ENCODE peak calls at places on chromosomes 1 and 21, in five cellular contexts. F is A549, I is KBM-7, A is GM13976, G is sigmoid colon. Z is an unnamed sample.
A peak's percentile ranks its signal among the peaks of the same experiment; 100 is the strongest.

GRCh38 chr1:44636711-44637589 is 37.3 kb downstream of the TMEM53 start:
- DNase-seq in G (no peak), A (no peak), I (no peak), F (no peak), Z (no peak)

GRCh38 chr1:220528679-220529529 is 968 bp downstream of the MARK1 start:
- DNase-seq in A (peak; percentile 23), G (peak; percentile 60), F (no peak), I (no peak), Z (peak; percentile 9)

GRCh38 chr1:246971322-246971721 is 36.5 kb downstream of the ZNF695 start:
- DNase-seq in G (no peak), I (peak; percentile 28), F (peak; percentile 60), A (no peak), Z (no peak)

GRCh38 chr21:8990326-8991087 is 1530.9 kb upstream of the TPTE start:
- DNase-seq in A (no peak), G (peak; percentile 54), F (no peak), I (no peak), Z (no peak)

GRCh38 chr1:112881742-112882127 is 74.3 kb downstream of the SLC16A1 start:
- DNase-seq in A (no peak), I (no peak), F (no peak), G (no peak), Z (no peak)

GRCh38 chr1:29504709-29505410 is 268.5 kb downstream of the PTPRU start:
- DNase-seq in I (no peak), F (no peak), G (no peak), A (no peak), Z (no peak)

GRCh38 chr1:96187027-96187426 is 534.6 kb upstream of the PTBP2 start:
- DNase-seq in A (no peak), F (no peak), G (no peak), I (no peak), Z (no peak)

GRCh38 chr1:165222580-165222979 is 133.9 kb downstream of the LMX1A start:
- DNase-seq in G (no peak), I (no peak), A (no peak), F (no peak), Z (no peak)

GRCh38 chr1:95096218-95096841 is 20.8 kb upstream of the TLCD4 start:
- DNase-seq in F (peak; percentile 23), A (no peak), G (no peak), I (no peak), Z (no peak)

GRCh38 chr1:158951956-158952355 is 20.6 kb downstream of the PYHIN1 start:
- DNase-seq in A (peak; percentile 42), G (no peak), F (no peak), I (no peak), Z (peak; percentile 65)

GRCh38 chr1:1911390-1912041 is 3.5 kb upstream of the CALML6 start:
- DNase-seq in G (peak; percentile 59), F (no peak), A (no peak), I (no peak), Z (no peak)

GRCh38 chr1:24878775-24879742 is 51.0 kb downstream of the RUNX3 start:
- DNase-seq in G (peak; percentile 40), F (no peak), I (no peak), A (no peak), Z (no peak)

GRCh38 chr1:85607126-85607912 is 26.8 kb downstream of the CCN1 start:
- DNase-seq in A (no peak), I (no peak), G (no peak), F (peak; percentile 92), Z (no peak)

GRCh38 chr1:161946071-161946987 is 77.3 kb downstream of the OLFML2B start:
- DNase-seq in I (no peak), G (no peak), F (no peak), A (no peak), Z (no peak)

GRCh38 chr1:211715976-211716375 is 40.6 kb upstream of the NEK2 start:
- DNase-seq in A (no peak), G (no peak), I (no peak), F (no peak), Z (no peak)

GRCh38 chr1:205294914-205295310 is 26.6 kb downstream of the NUAK2 start:
- DNase-seq in I (no peak), G (no peak), F (no peak), A (no peak), Z (no peak)

GRCh38 chr1:147486876-147487656 is 54.2 kb upstream of the BCL9 start:
- DNase-seq in G (no peak), F (no peak), I (no peak), A (no peak), Z (no peak)

GRCh38 chr1:65998763-65999583 is 206.3 kb downstream of the PDE4B start:
- DNase-seq in G (no peak), I (no peak), A (no peak), F (no peak), Z (no peak)

GRCh38 chr21:42276076-42276475 is 39.1 kb downstream of the TFF3 start:
- DNase-seq in A (no peak), I (no peak), F (no peak), G (no peak), Z (no peak)

GRCh38 chr1:92194516-92194915 is 23.2 kb upstream of the C1orf146 start:
- DNase-seq in I (peak; percentile 24), A (no peak), G (no peak), F (no peak), Z (no peak)

GRCh38 chr1:162985816-162986215 is 83.3 kb upstream of the RGS4 start:
- DNase-seq in A (no peak), G (no peak), F (no peak), I (no peak), Z (no peak)

GRCh38 chr1:25566730-25567341 is 23.4 kb downstream of the LDLRAP1 start:
- DNase-seq in F (no peak), A (no peak), G (peak; percentile 89), I (no peak), Z (no peak)

GRCh38 chr1:46131727-46132528 is 501 bp downstream of the PIK3R3 start:
- DNase-seq in I (no peak), A (no peak), G (peak; percentile 65), F (peak; percentile 1), Z (no peak)

GRCh38 chr1:222459652-222460051 is 88.3 kb downstream of the HHIPL2 start:
- DNase-seq in I (no peak), A (no peak), F (no peak), G (no peak), Z (no peak)

GRCh38 chr1:11925938-11926292 is 312 bp downstream of the KIAA2013 start:
- DNase-seq in F (no peak), I (no peak), G (no peak), A (no peak), Z (no peak)

GRCh38 chr1:84090447-84091244 is 53.4 kb upstream of the PRKACB start:
- DNase-seq in G (no peak), I (no peak), F (no peak), A (no peak), Z (no peak)

GRCh38 chr1:55070291-55070690 is 30.9 kb downstream of the PCSK9 start:
- DNase-seq in I (no peak), A (no peak), G (no peak), F (no peak), Z (no peak)

GRCh38 chr1:167066333-167067122 is 23.6 kb downstream of the GPA33 start:
- DNase-seq in A (peak; percentile 91), I (peak; percentile 87), F (peak; percentile 45), G (peak; percentile 79), Z (peak; percentile 90)

GRCh38 chr1:202193614-202194327 is at the start of gene LGR6:
- DNase-seq in G (no peak), I (no peak), F (no peak), A (no peak), Z (peak; percentile 29)